ENCODE peak calls at places on chromosome 2, in six cellular contexts. G is A549, R is GM12878, H is K562, T is H1, Q is SK-N-SH. J is an unnamed sample.

GRCh38 chr2:106801256-106801655 is 84.7 kb downstream of the ST6GAL2 start:
- DNase-seq in G (no peak), R (no peak), H (no peak), T (no peak), Q (no peak), J (no peak)

GRCh38 chr2:196459539-196459938 is 180.0 kb upstream of the CCDC150 start:
- DNase-seq in G (no peak), R (no peak), H (peak), T (no peak), Q (no peak), J (no peak)

GRCh38 chr2:46540496-46541342 is 61.4 kb downstream of the TMEM247 start:
- DNase-seq in G (peak), R (no peak), H (no peak), T (no peak), Q (no peak), J (peak)

GRCh38 chr2:33746401-33746800 is 147.3 kb upstream of the FAM98A start:
- DNase-seq in G (no peak), R (no peak), H (no peak), T (no peak), Q (no peak), J (no peak)

GRCh38 chr2:234111523-234111922 is 61.0 kb downstream of the SPP2 start:
- DNase-seq in G (peak), R (no peak), H (no peak), T (no peak), Q (no peak), J (no peak)

GRCh38 chr2:173898996-173899395 is 66.2 kb downstream of the SP3 start:
- DNase-seq in G (no peak), R (peak), H (no peak), T (no peak), Q (no peak), J (no peak)

GRCh38 chr2:96642564-96643350 is at the start of gene FER1L5:
- DNase-seq in G (no peak), R (no peak), H (no peak), T (peak), Q (peak), J (no peak)

GRCh38 chr2:50953021-50953420 is 78.9 kb downstream of the NRXN1 start:
- DNase-seq in G (peak), R (no peak), H (no peak), T (no peak), Q (no peak), J (peak)

GRCh38 chr2:240457223-240458043 is 22.0 kb downstream of the GPC1 start:
- DNase-seq in G (no peak), R (no peak), H (no peak), T (peak), Q (no peak), J (peak)

GRCh38 chr2:160125828-160126227 is 63.4 kb upstream of the PLA2R1 start:
- DNase-seq in G (no peak), R (no peak), H (no peak), T (no peak), Q (peak), J (no peak)

GRCh38 chr2:10378189-10378588 is 69.9 kb downstream of the ODC1 start:
- DNase-seq in G (no peak), R (peak), H (no peak), T (no peak), Q (no peak), J (no peak)

GRCh38 chr2:173187911-173188788 is 112.5 kb downstream of the MAP3K20 start:
- DNase-seq in G (no peak), R (no peak), H (no peak), T (no peak), Q (no peak), J (no peak)

GRCh38 chr2:173571021-173571821 is 216.5 kb downstream of the CDCA7 start:
- DNase-seq in G (peak), R (no peak), H (no peak), T (no peak), Q (peak), J (peak)

GRCh38 chr2:168574856-168575630 is 119.0 kb downstream of the CERS6 start:
- DNase-seq in G (no peak), R (no peak), H (no peak), T (no peak), Q (no peak), J (no peak)

GRCh38 chr2:39435974-39436591 is 1.0 kb downstream of the MAP4K3 start:
- DNase-seq in G (no peak), R (no peak), H (no peak), T (no peak), Q (peak), J (peak)

GRCh38 chr2:207926133-207927076 is 98.9 kb downstream of the PLEKHM3 start:
- DNase-seq in G (no peak), R (no peak), H (no peak), T (no peak), Q (no peak), J (peak)

GRCh38 chr2:16429431-16429830 is 236.2 kb downstream of the CYRIA start:
- DNase-seq in G (no peak), R (no peak), H (no peak), T (no peak), Q (no peak), J (peak)

GRCh38 chr2:2587364-2587763 is 256.3 kb upstream of the MYT1L start:
- DNase-seq in G (no peak), R (no peak), H (no peak), T (no peak), Q (no peak), J (no peak)

GRCh38 chr2:74102516-74102915 is 45.2 kb downstream of the BOLA3 start:
- DNase-seq in G (no peak), R (no peak), H (no peak), T (no peak), Q (no peak), J (no peak)

GRCh38 chr2:231362785-231363184 is 32.7 kb upstream of the B3GNT7 start:
- DNase-seq in G (no peak), R (no peak), H (no peak), T (no peak), Q (no peak), J (no peak)

GRCh38 chr2:74728842-74729241 is 74.8 kb downstream of the SEMA4F start:
- DNase-seq in G (no peak), R (no peak), H (no peak), T (no peak), Q (no peak), J (no peak)

GRCh38 chr2:72895759-72896281 is 8.6 kb downstream of the SPR start:
- DNase-seq in G (no peak), R (no peak), H (no peak), T (no peak), Q (no peak), J (no peak)

GRCh38 chr2:26086155-26086634 is 52.3 kb downstream of the RAB10 start:
- DNase-seq in G (no peak), R (peak), H (no peak), T (no peak), Q (no peak), J (no peak)

GRCh38 chr2:39725401-39725800 is 53.7 kb downstream of the THUMPD2 start:
- DNase-seq in G (no peak), R (no peak), H (no peak), T (no peak), Q (no peak), J (no peak)

GRCh38 chr2:61135510-61135909 is 26.5 kb upstream of the C2orf74 start:
- DNase-seq in G (peak), R (no peak), H (no peak), T (no peak), Q (peak), J (peak)

GRCh38 chr2:18245375-18245774 is 315.1 kb downstream of the RDH14 start:
- DNase-seq in G (no peak), R (no peak), H (no peak), T (no peak), Q (no peak), J (no peak)

DNA sequence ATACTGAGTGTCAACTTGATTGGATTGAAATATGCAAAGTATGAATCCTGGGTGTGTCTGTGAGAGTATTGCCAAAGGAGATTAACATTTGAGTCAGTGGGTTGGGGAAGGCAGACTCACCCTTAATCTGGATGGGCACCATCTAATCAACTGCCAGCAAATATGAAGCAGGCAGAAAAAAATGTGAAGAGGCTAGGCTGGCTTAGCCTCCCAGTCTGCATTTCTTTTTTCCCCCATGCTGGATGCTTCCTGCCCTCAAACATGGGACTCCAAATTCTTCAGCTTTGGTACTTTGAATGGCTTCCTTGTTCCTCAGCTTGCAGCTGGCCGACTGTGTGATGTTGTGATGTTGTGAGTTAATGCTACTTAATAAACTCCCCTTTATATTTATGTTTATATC is 577.4 kb downstream of the CPS1 start:
- DNase-seq in G (no peak), R (no peak), H (no peak), T (no peak), Q (no peak), J (no peak)
- TF ChIP-seq CHD2 in G (no peak), R (no peak), H (no peak), T (no peak), Q (no peak), J (no peak)

GRCh38 chr2:161273038-161273760 is 35.0 kb upstream of the PSMD14 start:
- DNase-seq in G (peak), R (peak), H (peak), T (no peak), Q (peak), J (peak)
- TF ChIP-seq CHD2 in G (no peak), R (no peak), H (no peak), T (no peak), Q (no peak), J (no peak)

DNA sequence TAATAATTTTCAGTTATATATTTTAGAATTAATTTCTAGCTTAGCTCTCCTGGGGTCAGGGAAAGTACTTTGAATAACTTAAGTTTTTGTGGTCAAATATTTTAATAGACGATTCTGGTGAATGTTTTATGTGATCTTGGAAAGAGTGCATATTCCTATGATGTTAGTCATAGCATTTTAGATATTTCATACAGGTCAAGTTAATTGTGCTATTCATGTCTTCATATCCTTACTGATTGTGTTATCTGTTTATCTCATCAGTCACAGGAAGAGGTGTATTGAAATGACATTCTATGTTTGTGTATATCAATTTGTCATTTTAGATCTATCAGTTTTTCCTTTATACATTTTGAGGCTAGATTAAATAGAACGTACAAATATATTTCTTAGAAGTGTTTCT is 576.2 kb downstream of the CPS1 start:
- DNase-seq in G (no peak), R (no peak), H (no peak), T (no peak), Q (no peak), J (no peak)
- TF ChIP-seq CHD2 in G (no peak), R (no peak), H (no peak), T (no peak), Q (no peak), J (no peak)

GRCh38 chr2:71702071-71702970 is 249.0 kb downstream of the DYSF start:
- DNase-seq in G (no peak), R (no peak), H (no peak), T (no peak), Q (no peak), J (no peak)

GRCh38 chr2:71703981-71704545 is 250.7 kb downstream of the DYSF start:
- DNase-seq in G (no peak), R (no peak), H (no peak), T (no peak), Q (no peak), J (no peak)

GRCh38 chr2:71705171-71705960 is 252.0 kb downstream of the DYSF start:
- DNase-seq in G (no peak), R (no peak), H (no peak), T (no peak), Q (no peak), J (no peak)

GRCh38 chr2:71704688-71705087 is 251.3 kb downstream of the DYSF start:
- DNase-seq in G (no peak), R (no peak), H (no peak), T (no peak), Q (no peak), J (no peak)

DNA sequence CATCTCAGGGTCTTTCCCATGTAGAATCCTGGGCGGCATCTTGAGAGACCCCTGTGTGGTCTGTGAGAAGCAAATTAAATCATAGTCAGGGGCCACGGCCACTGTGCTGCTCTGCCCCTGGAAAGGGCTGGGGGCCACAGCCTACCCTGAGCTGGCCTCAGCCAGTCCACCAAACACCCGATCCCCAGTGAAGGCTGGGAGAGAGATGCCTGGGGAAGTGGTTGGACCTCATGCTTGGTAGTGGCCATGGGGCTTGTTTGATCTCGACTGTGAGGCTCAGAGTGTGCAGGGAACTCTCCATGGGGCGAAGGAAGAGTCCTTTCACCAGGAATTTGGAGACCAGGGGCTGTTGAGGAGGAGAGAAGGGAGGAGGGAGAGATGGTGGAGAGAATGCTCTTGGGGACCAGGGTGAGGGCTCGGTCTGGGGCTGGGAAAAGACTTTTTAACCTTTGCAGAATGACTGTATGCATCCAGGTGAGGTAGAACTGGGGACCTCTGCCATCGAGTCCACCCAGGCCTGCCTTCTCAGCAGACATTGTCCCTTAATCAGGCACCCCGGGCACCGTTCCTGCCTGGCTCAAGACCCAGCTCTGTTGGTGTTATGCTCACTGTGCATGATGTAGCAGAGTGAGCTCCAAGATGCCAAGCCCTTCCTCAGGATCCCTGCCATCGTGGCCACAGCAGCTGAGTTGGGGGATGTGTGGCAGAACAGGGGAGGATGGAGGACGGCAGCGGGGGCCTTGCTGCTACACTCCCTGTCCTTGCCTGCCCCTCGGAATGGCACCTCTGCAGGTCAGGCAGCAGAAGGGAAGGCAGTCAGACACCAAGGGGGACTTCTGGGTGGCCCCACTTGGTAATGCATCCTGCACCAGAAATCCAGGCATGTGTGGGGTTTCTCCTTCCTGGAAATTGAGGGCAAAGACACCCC is 249.9 kb downstream of the DYSF start:
- DNase-seq in G (no peak), R (no peak), H (no peak), T (no peak), Q (no peak), J (no peak)
- TF ChIP-seq CHD2 in G (no peak), R (no peak), H (no peak), T (no peak), Q (no peak), J (no peak)

GRCh38 chr2:48952071-48952604 is 196.6 kb upstream of the LHCGR start:
- DNase-seq in G (no peak), R (no peak), H (no peak), T (no peak), Q (peak), J (no peak)
- TF ChIP-seq CHD2 in G (no peak), R (no peak), H (no peak), T (no peak), Q (peak), J (no peak)

GRCh38 chr2:38168710-38169480 is 92.9 kb upstream of the CYP1B1 start:
- DNase-seq in G (no peak), R (no peak), H (no peak), T (no peak), Q (no peak), J (no peak)
- TF ChIP-seq CHD2 in G (no peak), R (no peak), H (no peak), T (no peak), Q (no peak), J (no peak)

GRCh38 chr2:119255760-119256573 is 32.3 kb downstream of the STEAP3 start:
- DNase-seq in G (peak), R (no peak), H (no peak), T (no peak), Q (peak), J (peak)
- TF ChIP-seq CHD2 in G (no peak), R (no peak), H (no peak), T (no peak), Q (peak), J (no peak)